ENCODE peak calls at places on chromosomes 7 and 10, in five cellular contexts. Y is A549, Z is K562, V is H1, C is GM12878. P is an unnamed sample.

GRCh38 chr10:17062009-17062408 is 67.6 kb downstream of the CUBN start:
- DNase-seq in Y (peak; percentile 7), Z (no peak), V (no peak), C (no peak), P (no peak)

GRCh38 chr7:143046334-143046935 is 5.7 kb upstream of the OR6V1 start:
- DNase-seq in Y (no peak), Z (no peak), V (no peak), C (no peak), P (no peak)

GRCh38 chr7:119620769-119621168 is 652.2 kb upstream of the KCND2 start:
- DNase-seq in Y (no peak), Z (no peak), V (no peak), C (no peak), P (no peak)

GRCh38 chr7:131164025-131164899 is 163.4 kb upstream of the MKLN1 start:
- DNase-seq in Y (peak; percentile 86), Z (no peak), V (peak; percentile 32), C (no peak), P (no peak)

GRCh38 chr10:2278391-2278790 is 541.1 kb upstream of the ADARB2 start:
- DNase-seq in Y (no peak), Z (no peak), V (no peak), C (no peak), P (no peak)

GRCh38 chr7:26307226-26307625 is 15.6 kb downstream of the SNX10 start:
- DNase-seq in Y (no peak), Z (peak; percentile 28), V (no peak), C (no peak), P (no peak)

GRCh38 chr10:42866115-42866995 is 83.8 kb downstream of the BMS1 start:
- DNase-seq in Y (peak; percentile 64), Z (peak; percentile 84), V (peak; percentile 90), C (no peak), P (peak; percentile 30)

GRCh38 chr10:79186742-79187544 is 118.2 kb downstream of the ZMIZ1 start:
- DNase-seq in Y (no peak), Z (no peak), V (no peak), C (no peak), P (no peak)

GRCh38 chr7:18154707-18155106 is 127.1 kb upstream of the PRPS1L1 start:
- DNase-seq in Y (no peak), Z (no peak), V (no peak), C (no peak), P (no peak)

GRCh38 chr7:79176859-79177477 is 276.5 kb downstream of the MAGI2 start:
- DNase-seq in Y (peak; percentile 5), Z (no peak), V (no peak), C (no peak), P (peak; percentile 10)

GRCh38 chr7:98354052-98354451 is 46.8 kb downstream of the BAIAP2L1 start:
- DNase-seq in Y (no peak), Z (no peak), V (no peak), C (no peak), P (no peak)

GRCh38 chr7:14835399-14835798 is 67.2 kb downstream of the DGKB start:
- DNase-seq in Y (no peak), Z (no peak), V (no peak), C (no peak), P (no peak)

GRCh38 chr7:83697814-83698530 is 49.0 kb upstream of the SEMA3E start:
- DNase-seq in Y (no peak), Z (no peak), V (no peak), C (no peak), P (no peak)

GRCh38 chr10:86583983-86584382 is 62.4 kb upstream of the WAPL start:
- DNase-seq in Y (peak; percentile 31), Z (peak; percentile 25), V (peak; percentile 61), C (no peak), P (peak; percentile 24)

GRCh38 chr7:102931757-102932156 is 19.0 kb downstream of the LRRC17 start:
- DNase-seq in Y (no peak), Z (no peak), V (no peak), C (no peak), P (no peak)

GRCh38 chr7:44278451-44279161 is 46.8 kb downstream of the CAMK2B start:
- DNase-seq in Y (no peak), Z (no peak), V (peak; percentile 38), C (no peak), P (no peak)

GRCh38 chr7:77368974-77369373 is 47.2 kb downstream of the GSAP start:
- DNase-seq in Y (no peak), Z (no peak), V (no peak), C (no peak), P (no peak)

GRCh38 chr7:96085953-96086352 is 235.9 kb downstream of the SLC25A13 start:
- DNase-seq in Y (no peak), Z (no peak), V (no peak), C (no peak), P (no peak)

GRCh38 chr7:92608380-92609322 is 18.5 kb upstream of the FAM133B start:
- DNase-seq in Y (no peak), Z (peak; percentile 46), V (peak; percentile 85), C (no peak), P (no peak)

GRCh38 chr10:106608101-106608500 is 556.4 kb downstream of the SORCS1 start:
- DNase-seq in Y (no peak), Z (no peak), V (no peak), C (no peak), P (no peak)

GRCh38 chr10:16975188-16975587 is 154.4 kb downstream of the CUBN start:
- DNase-seq in Y (no peak), Z (no peak), V (no peak), C (no peak), P (no peak)

GRCh38 chr10:4656576-4657194 is 169.3 kb upstream of the AKR1E2 start:
- DNase-seq in Y (peak; percentile 34), Z (peak; percentile 42), V (no peak), C (no peak), P (peak; percentile 44)

GRCh38 chr7:158384746-158385145 is 202.9 kb downstream of the PTPRN2 start:
- DNase-seq in Y (no peak), Z (no peak), V (no peak), C (no peak), P (no peak)

GRCh38 chr10:77715081-77715480 is 77.5 kb upstream of the KCNMA1 start:
- DNase-seq in Y (peak; percentile 25), Z (peak; percentile 68), V (no peak), C (no peak), P (peak; percentile 23)

GRCh38 chr10:21144047-21144446 is 246.9 kb upstream of the NEBL start:
- DNase-seq in Y (no peak), Z (no peak), V (no peak), C (no peak), P (no peak)
- TF ChIP-seq KDM1A in Y (no peak), Z (no peak), V (no peak), C (no peak), P (no peak)

DNA sequence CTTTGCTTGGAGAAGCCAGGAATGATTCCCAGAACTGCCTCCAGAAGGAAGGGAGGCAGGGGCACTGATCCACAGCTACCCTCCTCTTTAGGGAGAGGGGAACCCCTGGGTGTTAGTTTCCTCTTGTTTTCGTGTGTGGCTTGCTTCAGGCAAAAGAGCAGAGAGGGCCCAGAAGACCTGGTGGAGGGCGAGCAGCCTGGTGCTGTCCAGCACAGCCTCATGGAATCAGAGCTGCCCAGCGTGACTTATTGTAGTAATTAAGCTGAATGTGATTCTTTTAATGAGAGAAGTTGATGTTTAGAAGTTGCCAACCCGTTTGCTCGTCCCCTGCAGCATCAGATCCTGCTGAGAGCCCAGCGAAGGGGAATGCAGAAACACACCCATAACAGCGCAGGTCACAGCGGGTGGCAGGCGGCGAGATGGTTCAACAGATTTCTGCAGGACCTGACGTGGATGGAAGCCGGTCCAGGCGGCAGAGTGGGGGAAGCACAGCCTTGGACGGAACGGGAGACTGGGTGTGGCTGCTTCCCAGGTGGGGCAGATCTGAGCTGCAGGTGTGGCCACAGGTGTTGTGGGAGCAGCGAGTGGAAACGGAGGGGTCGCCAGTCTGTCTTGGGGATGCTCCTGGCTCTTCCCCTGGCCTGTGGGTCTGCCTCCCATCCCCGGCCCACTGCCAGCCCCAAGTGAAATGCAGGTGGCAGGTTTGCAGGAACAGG is 53.7 kb upstream of the SHH start:
- DNase-seq in Y (no peak), Z (no peak), V (peak; percentile 42), C (no peak), P (no peak)
- TF ChIP-seq KDM1A in Y (no peak), Z (no peak), V (no peak), C (no peak), P (no peak)

GRCh38 chr10:73762915-73763314 is 18.7 kb downstream of the SEC24C start:
- DNase-seq in Y (no peak), Z (no peak), V (no peak), C (no peak), P (no peak)
- TF ChIP-seq KDM1A in Y (no peak), Z (no peak), V (no peak), C (no peak), P (no peak)

GRCh38 chr7:138460649-138461607 is 869 bp downstream of the TRIM24 start:
- DNase-seq in Y (peak; percentile 46), Z (peak; percentile 87), V (peak; percentile 56), C (no peak), P (no peak)

GRCh38 chr7:138456220-138456619 is 3.8 kb upstream of the TRIM24 start:
- DNase-seq in Y (no peak), Z (no peak), V (peak; percentile 38), C (no peak), P (no peak)

GRCh38 chr7:138459300-138460175 is 521 bp upstream of the TRIM24 start:
- DNase-seq in Y (peak; percentile 97), Z (peak; percentile 99), V (peak; percentile 99), C (peak; percentile 92), P (peak; percentile 96)

GRCh38 chr7:138458576-138459234 is 1.4 kb upstream of the TRIM24 start:
- DNase-seq in Y (no peak), Z (no peak), V (peak; percentile 63), C (no peak), P (no peak)

DNA sequence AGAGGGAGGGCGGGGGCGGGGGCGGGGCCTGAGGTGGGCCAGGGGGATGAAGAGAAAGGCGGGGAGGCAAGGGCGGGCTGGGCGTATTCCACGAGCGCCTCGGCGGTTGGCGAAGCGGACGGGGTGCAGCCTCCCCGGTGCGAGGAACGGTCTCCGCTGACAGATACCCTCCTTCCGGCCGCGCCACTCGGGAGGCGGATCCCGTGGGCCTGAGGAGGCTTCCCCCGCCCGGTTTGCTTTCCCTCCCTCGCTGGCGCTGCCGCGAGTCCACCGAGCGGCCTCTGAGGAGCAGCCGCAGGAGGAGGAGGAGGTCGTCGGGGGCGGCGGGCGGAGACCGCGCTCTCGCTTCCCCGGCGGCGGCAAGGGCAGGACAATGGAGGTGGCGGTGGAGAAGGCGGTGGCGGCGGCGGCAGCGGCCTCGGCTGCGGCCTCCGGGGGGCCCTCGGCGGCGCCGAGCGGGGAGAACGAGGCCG is at the start of gene TRIM24:
- DNase-seq in Y (peak; percentile 95), Z (no peak), V (no peak), C (no peak), P (no peak)
- TF ChIP-seq KDM1A in Y (no peak), Z (no peak), V (no peak), C (no peak), P (peak; percentile 11)

DNA sequence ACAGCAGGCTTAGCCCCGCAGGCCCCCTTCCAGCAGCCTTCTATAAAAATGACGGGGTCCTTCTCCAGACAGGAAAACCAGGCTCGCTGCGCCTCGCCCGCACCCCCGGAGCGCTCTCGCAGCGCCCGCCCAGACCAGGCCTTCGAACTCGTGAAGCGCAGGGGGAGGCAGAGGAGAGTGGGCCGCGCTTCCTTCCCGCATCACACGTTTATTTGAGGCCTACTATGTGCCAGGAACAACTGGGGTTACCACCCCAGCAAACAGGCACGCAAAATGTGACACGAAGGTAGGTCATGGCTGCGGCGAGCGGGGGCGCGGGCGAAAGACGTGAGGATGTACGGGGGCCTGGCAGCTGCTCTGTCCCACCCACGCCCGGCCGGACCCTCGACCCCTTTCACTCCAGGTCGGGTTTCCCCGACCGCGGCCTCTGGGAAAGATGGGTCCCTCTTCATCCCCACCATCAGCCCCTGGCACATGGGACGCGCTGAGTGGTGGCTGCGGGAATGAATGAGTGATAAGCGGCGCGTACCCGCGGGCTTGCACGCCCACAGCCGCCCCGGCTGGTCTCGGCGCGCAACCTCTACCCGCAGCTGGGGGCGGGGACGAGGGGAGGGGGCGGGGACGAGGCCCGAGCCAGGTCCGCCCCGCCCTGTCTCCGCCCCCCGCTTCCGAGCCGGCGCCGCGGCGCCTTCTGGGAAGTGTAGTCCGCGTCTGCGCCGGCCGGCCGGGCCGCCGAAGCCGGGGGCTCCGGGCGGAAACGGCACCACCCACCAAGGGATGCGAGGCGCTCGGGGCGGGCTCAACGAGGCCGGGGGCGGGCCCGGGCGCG is 59.1 kb downstream of the ZNF467 start:
- DNase-seq in Y (peak; percentile 66), Z (peak; percentile 99), V (peak; percentile 90), C (peak; percentile 32), P (peak; percentile 75)
- TF ChIP-seq KDM1A in Y (no peak), Z (no peak), V (no peak), C (no peak), P (no peak)

P was measured in HepG2.